ENCODE peak calls at places on chromosomes 1 and 21, in eight cellular contexts. P is LHCN-M2, G is ecto neural progenitor cell, W is GDM1, A is B cell, H is KG1, M is C1 segment of cervical spinal cord, C is NT2/D1. Y is an unnamed sample.

GRCh38 chr21:43572443-43572842 is 86.8 kb downstream of the HSF2BP start:
- DNase-seq in C (no peak), P (peak), M (no peak), H (no peak), G (no peak), W (no peak), A (no peak), Y (no peak)

GRCh38 chr1:225652726-225653462 is at the start of gene ENAH:
- DNase-seq in W (peak), H (no peak), P (peak), G (peak), A (peak), M (peak), C (peak), Y (no peak)

GRCh38 chr1:37999434-38000232 is 5.7 kb downstream of the FHL3 start:
- DNase-seq in W (peak), G (peak), P (peak), H (peak), A (no peak), M (no peak), C (no peak), Y (peak)

GRCh38 chr21:43748622-43749021 is 27.5 kb downstream of the CSTB start:
- DNase-seq in M (no peak), C (no peak), G (no peak), A (no peak), H (no peak), W (no peak), P (no peak), Y (no peak)

GRCh38 chr1:11648732-11649158 is 5.5 kb downstream of the FBXO2 start:
- DNase-seq in A (peak), C (no peak), M (peak), P (no peak), W (no peak), G (peak), H (no peak), Y (no peak)

GRCh38 chr1:96723372-96723771 is 1.8 kb downstream of the PTBP2 start:
- DNase-seq in W (no peak), P (no peak), H (no peak), A (no peak), M (no peak), C (no peak), G (no peak), Y (no peak)

GRCh38 chr1:53071167-53071865 is 9.3 kb downstream of the PODN start:
- DNase-seq in W (no peak), M (no peak), C (no peak), H (no peak), G (no peak), P (no peak), A (no peak), Y (no peak)

GRCh38 chr1:194338241-194338948 is 1152.0 kb upstream of the B3GALT2 start:
- DNase-seq in A (no peak), P (peak), C (no peak), H (no peak), W (no peak), M (no peak), G (no peak), Y (no peak)

GRCh38 chr1:65170511-65171142 is 22.6 kb downstream of the AK4 start:
- DNase-seq in P (peak), W (no peak), G (no peak), A (no peak), M (no peak), C (no peak), H (peak), Y (peak)

GRCh38 chr1:2628933-2629626 is 3.7 kb downstream of the MMEL1 start:
- DNase-seq in W (no peak), G (no peak), P (no peak), H (no peak), A (no peak), M (no peak), C (no peak), Y (no peak)

GRCh38 chr1:246677842-246678241 is 46.4 kb upstream of the SCCPDH start:
- DNase-seq in G (no peak), A (no peak), P (no peak), H (no peak), M (no peak), W (no peak), C (no peak), Y (no peak)

GRCh38 chr1:200732438-200732837 is 6.3 kb upstream of the CAMSAP2 start:
- DNase-seq in C (no peak), M (no peak), W (no peak), A (no peak), H (no peak), G (no peak), P (no peak), Y (no peak)

GRCh38 chr1:245330951-245331350 is 176.2 kb downstream of the KIF26B start:
- DNase-seq in M (no peak), W (no peak), P (no peak), C (no peak), H (no peak), G (no peak), A (no peak), Y (no peak)

GRCh38 chr21:31665397-31665796 is 5.9 kb downstream of the SOD1 start:
- DNase-seq in C (no peak), W (no peak), M (no peak), P (no peak), G (no peak), A (no peak), H (no peak), Y (no peak)